ENCODE peak calls at places on chromosomes 4 and X, in eight cellular contexts. One of them, this sample, is unnamed.

GRCh38 chr4:44760142-44760898 is 34.0 kb upstream of the GNPDA2 start:
- DNase-seq in astrocyte of the spinal cord: peak; percentile 64
- DNase-seq in NB4: peak; percentile 58
- DNase-seq in MM.1S: peak; percentile 59
- DNase-seq in astrocyte: peak; percentile 7
- DNase-seq in suprapubic skin: no peak
- DNase-seq in Peyer's patch: no peak
- DNase-seq in tibial nerve: no peak
- DNase-seq in this sample: no peak

GRCh38 chr4:25101836-25102235 is 58.4 kb downstream of the SEPSECS start:
- DNase-seq in suprapubic skin: no peak
- DNase-seq in astrocyte of the spinal cord: no peak
- DNase-seq in Peyer's patch: no peak
- DNase-seq in NB4: no peak
- DNase-seq in tibial nerve: no peak
- DNase-seq in MM.1S: no peak
- DNase-seq in astrocyte: no peak
- DNase-seq in this sample: peak; percentile 16

GRCh38 chrX:44904542-44905115 is 31.6 kb downstream of the KDM6A start:
- DNase-seq in astrocyte of the spinal cord: no peak
- DNase-seq in tibial nerve: no peak
- DNase-seq in Peyer's patch: no peak
- DNase-seq in NB4: no peak
- DNase-seq in suprapubic skin: no peak
- DNase-seq in MM.1S: no peak
- DNase-seq in astrocyte: no peak
- DNase-seq in this sample: no peak

GRCh38 chrX:69133561-69134542 is 31.4 kb downstream of the PJA1 start:
- DNase-seq in suprapubic skin: no peak
- DNase-seq in tibial nerve: peak; percentile 11
- DNase-seq in Peyer's patch: no peak
- DNase-seq in MM.1S: no peak
- DNase-seq in astrocyte of the spinal cord: peak; percentile 63
- DNase-seq in NB4: peak; percentile 25
- DNase-seq in astrocyte: peak; percentile 69
- DNase-seq in this sample: no peak

GRCh38 chr4:123495530-123495929 is 98.9 kb downstream of the SPRY1 start:
- DNase-seq in suprapubic skin: no peak
- DNase-seq in NB4: no peak
- DNase-seq in astrocyte of the spinal cord: no peak
- DNase-seq in MM.1S: no peak
- DNase-seq in astrocyte: no peak
- DNase-seq in tibial nerve: no peak
- DNase-seq in Peyer's patch: no peak
- DNase-seq in this sample: no peak

GRCh38 chrX:41518127-41518840 is 71.1 kb downstream of the NYX start:
- DNase-seq in Peyer's patch: no peak
- DNase-seq in astrocyte of the spinal cord: no peak
- DNase-seq in suprapubic skin: no peak
- DNase-seq in tibial nerve: no peak
- DNase-seq in astrocyte: no peak
- DNase-seq in MM.1S: no peak
- DNase-seq in NB4: no peak
- DNase-seq in this sample: no peak

GRCh38 chr4:36054750-36055467 is 189.4 kb downstream of the ARAP2 start:
- DNase-seq in tibial nerve: no peak
- DNase-seq in astrocyte: peak; percentile 72
- DNase-seq in suprapubic skin: no peak
- DNase-seq in Peyer's patch: no peak
- DNase-seq in NB4: no peak
- DNase-seq in astrocyte of the spinal cord: peak; percentile 69
- DNase-seq in MM.1S: no peak
- DNase-seq in this sample: no peak

GRCh38 chr4:40055379-40055872 is 1.2 kb upstream of the N4BP2 start:
- DNase-seq in NB4: peak; percentile 92
- DNase-seq in astrocyte: peak; percentile 62
- DNase-seq in astrocyte of the spinal cord: peak; percentile 76
- DNase-seq in MM.1S: no peak
- DNase-seq in tibial nerve: no peak
- DNase-seq in suprapubic skin: no peak
- DNase-seq in Peyer's patch: no peak
- DNase-seq in this sample: no peak

GRCh38 chrX:146090732-146091131 is 273.1 kb downstream of the SLITRK2 start:
- DNase-seq in MM.1S: no peak
- DNase-seq in astrocyte of the spinal cord: no peak
- DNase-seq in astrocyte: no peak
- DNase-seq in Peyer's patch: no peak
- DNase-seq in tibial nerve: no peak
- DNase-seq in NB4: no peak
- DNase-seq in suprapubic skin: no peak
- DNase-seq in this sample: no peak

GRCh38 chr4:188030401-188030800 is 34.8 kb downstream of the ZFP42 start:
- DNase-seq in MM.1S: no peak
- DNase-seq in NB4: no peak
- DNase-seq in astrocyte: no peak
- DNase-seq in Peyer's patch: no peak
- DNase-seq in astrocyte of the spinal cord: no peak
- DNase-seq in tibial nerve: no peak
- DNase-seq in suprapubic skin: no peak
- DNase-seq in this sample: no peak

GRCh38 chr4:188031751-188032150 is 36.2 kb downstream of the ZFP42 start:
- DNase-seq in Peyer's patch: no peak
- DNase-seq in MM.1S: no peak
- DNase-seq in suprapubic skin: no peak
- DNase-seq in astrocyte: no peak
- DNase-seq in astrocyte of the spinal cord: no peak
- DNase-seq in NB4: no peak
- DNase-seq in tibial nerve: no peak
- DNase-seq in this sample: no peak

GRCh38 chr4:188032583-188032982 is 37.0 kb downstream of the ZFP42 start:
- DNase-seq in tibial nerve: no peak
- DNase-seq in MM.1S: no peak
- DNase-seq in astrocyte: no peak
- DNase-seq in suprapubic skin: no peak
- DNase-seq in NB4: no peak
- DNase-seq in astrocyte of the spinal cord: no peak
- DNase-seq in Peyer's patch: no peak
- DNase-seq in this sample: no peak

GRCh38 chr4:188029114-188029513 is 33.5 kb downstream of the ZFP42 start:
- DNase-seq in NB4: no peak
- DNase-seq in astrocyte: no peak
- DNase-seq in suprapubic skin: no peak
- DNase-seq in Peyer's patch: no peak
- DNase-seq in astrocyte of the spinal cord: no peak
- DNase-seq in tibial nerve: no peak
- DNase-seq in MM.1S: no peak
- DNase-seq in this sample: no peak

DNA sequence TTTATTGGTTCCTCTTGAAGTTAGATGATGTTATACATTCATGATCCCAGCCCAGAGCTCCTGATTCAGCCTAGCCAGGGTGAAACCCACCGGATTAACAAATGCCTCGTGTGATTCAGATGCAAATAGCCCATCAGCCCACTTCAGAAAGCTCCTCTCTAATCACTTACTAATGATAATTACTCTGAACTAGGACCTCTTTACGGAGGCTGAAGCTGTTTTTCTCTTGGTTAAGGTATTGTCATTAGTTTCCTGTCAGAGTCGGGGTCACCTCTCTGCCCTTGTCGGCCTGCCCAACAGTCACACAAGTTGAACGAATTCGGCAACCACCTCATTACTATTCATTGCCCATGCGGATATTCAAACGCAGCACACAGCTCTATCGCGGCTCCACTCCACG is 36.6 kb downstream of the ZFP42 start:
- DNase-seq in MM.1S: no peak
- DNase-seq in Peyer's patch: no peak
- DNase-seq in astrocyte of the spinal cord: no peak
- DNase-seq in suprapubic skin: no peak
- DNase-seq in tibial nerve: no peak
- DNase-seq in astrocyte: no peak
- DNase-seq in NB4: no peak
- DNase-seq in this sample: no peak
- H3K4me3 ChIP-seq in MM.1S: no peak overlapping the region
- H3K4me3 ChIP-seq in Peyer's patch: no peak overlapping the region
- H3K4me3 ChIP-seq in astrocyte of the spinal cord: no peak overlapping the region
- H3K4me3 ChIP-seq in suprapubic skin: no peak overlapping the region
- H3K4me3 ChIP-seq in tibial nerve: no peak overlapping the region
- H3K4me3 ChIP-seq in astrocyte: no peak overlapping the region
- H3K4me3 ChIP-seq in NB4: no peak overlapping the region
- H3K4me3 ChIP-seq in this sample: no peak overlapping the region

DNA sequence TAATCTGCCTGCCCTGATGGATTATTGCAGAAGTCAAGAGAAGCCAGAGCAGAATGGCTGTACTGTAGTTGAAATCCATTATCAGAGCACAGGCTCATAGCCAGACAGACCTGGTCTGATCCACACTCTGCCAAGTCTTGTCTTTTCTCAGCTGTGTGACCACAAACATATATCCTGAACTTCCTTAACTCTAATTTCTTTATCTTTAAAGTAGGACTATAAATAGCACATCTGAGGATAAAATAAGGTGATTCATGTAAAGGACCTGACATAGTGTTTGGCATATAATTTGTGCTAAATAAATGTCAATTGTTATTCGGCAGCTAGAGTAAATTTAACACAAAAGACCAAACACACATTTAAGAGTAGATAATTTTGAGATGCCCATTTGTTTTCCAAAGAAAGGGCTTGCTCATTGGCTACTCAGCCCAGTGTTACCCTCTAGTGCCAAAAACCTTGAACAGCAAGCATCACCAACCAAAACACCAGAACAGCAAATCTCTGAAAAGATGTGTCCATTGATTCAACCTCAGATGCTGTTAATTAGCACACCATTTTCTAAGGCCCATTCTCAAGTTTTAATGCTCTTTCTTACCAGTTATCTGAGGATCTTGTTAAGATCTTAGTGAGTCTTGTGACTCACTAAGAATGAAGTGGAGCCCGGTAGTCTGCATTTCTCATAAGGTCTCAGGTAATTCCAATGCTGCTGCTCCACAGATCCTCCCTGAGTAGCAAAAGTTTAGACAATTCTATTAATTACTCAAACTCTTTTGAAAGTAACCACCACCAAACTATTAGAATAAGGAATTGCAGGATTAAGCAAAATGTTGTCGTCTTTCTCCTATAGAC is 108.8 kb downstream of the HHIP start:
- DNase-seq in astrocyte: peak; percentile 89
- DNase-seq in astrocyte of the spinal cord: peak; percentile 77
- DNase-seq in suprapubic skin: no peak
- DNase-seq in NB4: no peak
- DNase-seq in MM.1S: peak; percentile 14
- DNase-seq in Peyer's patch: no peak
- DNase-seq in tibial nerve: no peak
- DNase-seq in this sample: no peak
- TF ChIP-seq CTCF in astrocyte: peak; percentile 36
- TF ChIP-seq CTCF in astrocyte of the spinal cord: peak; percentile 69
- TF ChIP-seq CTCF in suprapubic skin: no peak
- TF ChIP-seq CTCF in NB4: no peak
- TF ChIP-seq CTCF in MM.1S: peak; percentile 53
- TF ChIP-seq CTCF in Peyer's patch: no peak
- TF ChIP-seq CTCF in tibial nerve: peak; percentile 19
- TF ChIP-seq CTCF in this sample: no peak

DNA sequence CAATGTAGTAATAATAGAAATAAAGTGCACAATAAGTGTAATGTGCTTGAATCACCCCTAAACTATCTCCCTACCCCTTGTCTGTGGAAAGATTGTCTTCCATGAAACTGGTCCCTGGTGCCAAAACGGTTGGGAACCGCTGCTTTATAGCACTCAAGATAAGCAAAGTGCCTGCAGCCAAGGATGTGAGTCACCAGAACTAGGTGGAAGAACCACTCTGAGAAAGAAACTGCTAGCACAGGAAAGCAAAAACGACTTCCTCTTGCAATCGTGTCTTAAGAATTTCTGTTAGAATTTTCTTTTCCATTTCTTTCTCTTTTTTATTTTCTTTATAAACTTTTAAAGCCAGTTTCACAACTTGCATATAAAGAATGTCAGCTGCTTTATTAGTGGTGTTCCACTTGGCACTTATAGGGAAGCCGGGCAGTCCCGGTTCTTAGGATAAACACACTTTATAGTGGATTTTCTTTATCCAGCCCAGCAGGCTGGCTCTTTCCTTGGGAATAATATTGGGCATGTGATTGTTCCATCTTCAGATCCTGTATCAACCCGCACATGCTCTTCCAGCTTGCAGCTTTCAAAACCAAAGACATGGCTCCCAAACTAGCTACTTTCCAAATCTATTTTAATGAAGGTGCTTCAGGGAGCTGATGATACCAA is 32.3 kb upstream of the CXCL8 start:
- DNase-seq in Peyer's patch: peak; percentile 52
- DNase-seq in NB4: peak; percentile 89
- DNase-seq in suprapubic skin: no peak
- DNase-seq in tibial nerve: no peak
- DNase-seq in MM.1S: no peak
- DNase-seq in astrocyte: peak; percentile 96
- DNase-seq in astrocyte of the spinal cord: peak; percentile 93
- DNase-seq in this sample: peak; percentile 82
- H3K4me3 ChIP-seq in Peyer's patch: no peak overlapping the region
- H3K4me3 ChIP-seq in NB4: peak overlapping the region; percentile 46
- H3K4me3 ChIP-seq in suprapubic skin: no peak overlapping the region
- H3K4me3 ChIP-seq in tibial nerve: no peak overlapping the region
- H3K4me3 ChIP-seq in MM.1S: no peak overlapping the region
- H3K4me3 ChIP-seq in astrocyte: peak overlapping the region; percentile 6
- H3K4me3 ChIP-seq in astrocyte of the spinal cord: no peak overlapping the region
- H3K4me3 ChIP-seq in this sample: no peak overlapping the region

DNA sequence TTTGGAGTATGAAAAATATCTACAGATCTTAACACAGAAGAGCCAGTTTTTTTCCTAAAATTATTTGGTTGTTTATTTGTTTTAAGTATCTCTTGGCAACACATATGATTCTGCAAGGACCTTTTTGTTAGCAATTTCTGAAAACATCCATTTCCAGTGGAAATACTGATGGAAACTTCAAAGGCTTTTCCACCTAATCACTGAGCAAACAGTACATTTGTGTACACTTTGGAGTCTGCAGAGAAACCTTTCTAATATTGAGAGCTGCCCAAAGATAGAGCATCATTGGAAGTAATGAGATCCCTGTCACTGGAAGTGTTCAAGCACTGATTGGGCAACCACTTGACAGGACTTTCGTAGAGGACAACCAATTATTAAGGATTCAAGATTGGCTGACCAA is 69.7 kb upstream of the TFDP3 start:
- DNase-seq in suprapubic skin: no peak
- DNase-seq in astrocyte: no peak
- DNase-seq in MM.1S: no peak
- DNase-seq in Peyer's patch: no peak
- DNase-seq in NB4: no peak
- DNase-seq in astrocyte of the spinal cord: no peak
- DNase-seq in tibial nerve: no peak
- DNase-seq in this sample: no peak
- TF ChIP-seq CTCF in suprapubic skin: no peak
- TF ChIP-seq CTCF in astrocyte: no peak
- TF ChIP-seq CTCF in MM.1S: no peak
- TF ChIP-seq CTCF in Peyer's patch: no peak
- TF ChIP-seq CTCF in NB4: no peak
- TF ChIP-seq CTCF in astrocyte of the spinal cord: no peak
- TF ChIP-seq CTCF in tibial nerve: no peak
- TF ChIP-seq CTCF in this sample: no peak

GRCh38 chr4:168925789-168926490 is 84.1 kb downstream of the CBR4 start:
- DNase-seq in astrocyte of the spinal cord: no peak
- DNase-seq in MM.1S: no peak
- DNase-seq in tibial nerve: no peak
- DNase-seq in suprapubic skin: no peak
- DNase-seq in Peyer's patch: no peak
- DNase-seq in astrocyte: no peak
- DNase-seq in NB4: no peak
- DNase-seq in this sample: no peak
- H3K4me3 ChIP-seq in astrocyte of the spinal cord: no peak overlapping the region
- H3K4me3 ChIP-seq in MM.1S: no peak overlapping the region
- H3K4me3 ChIP-seq in tibial nerve: no peak overlapping the region
- H3K4me3 ChIP-seq in suprapubic skin: no peak overlapping the region
- H3K4me3 ChIP-seq in Peyer's patch: no peak overlapping the region
- H3K4me3 ChIP-seq in astrocyte: no peak overlapping the region
- H3K4me3 ChIP-seq in NB4: no peak overlapping the region
- H3K4me3 ChIP-seq in this sample: no peak overlapping the region

This sample was measured in right atrium auricular region.